ENCODE peak calls at places on chromosome 22, in four cellular contexts. One of them, this sample, is unnamed.

GRCh38 chr22:37618072-37618656 is 9.5 kb downstream of the GGA1 start:
- DNase-seq in mammary epithelial cell: no peak
- DNase-seq in breast epithelium: no peak
- DNase-seq in heart left ventricle: no peak
- DNase-seq in this sample: no peak

GRCh38 chr22:19533049-19533626 is 8.9 kb upstream of the CLDN5 start:
- DNase-seq in mammary epithelial cell: no peak
- DNase-seq in heart left ventricle: no peak
- DNase-seq in breast epithelium: no peak
- DNase-seq in this sample: no peak

GRCh38 chr22:44968736-44969135 is 41.1 kb downstream of the PHF21B start:
- DNase-seq in mammary epithelial cell: no peak
- DNase-seq in heart left ventricle: no peak
- DNase-seq in breast epithelium: no peak
- DNase-seq in this sample: peak

GRCh38 chr22:46102752-46103151 is 47.6 kb upstream of the PPARA start:
- DNase-seq in heart left ventricle: no peak
- DNase-seq in mammary epithelial cell: no peak
- DNase-seq in breast epithelium: no peak
- DNase-seq in this sample: no peak

GRCh38 chr22:46256358-46256958 is 6.4 kb upstream of the CDPF1 start:
- DNase-seq in breast epithelium: no peak
- DNase-seq in mammary epithelial cell: no peak
- DNase-seq in heart left ventricle: no peak
- DNase-seq in this sample: no peak

GRCh38 chr22:46436595-46437163 is 100.7 kb downstream of the CELSR1 start:
- DNase-seq in heart left ventricle: no peak
- DNase-seq in mammary epithelial cell: peak
- DNase-seq in breast epithelium: no peak
- DNase-seq in this sample: peak

GRCh38 chr22:47884200-47884599 is 1121.8 kb downstream of the TBC1D22A start:
- DNase-seq in heart left ventricle: no peak
- DNase-seq in mammary epithelial cell: no peak
- DNase-seq in breast epithelium: no peak
- DNase-seq in this sample: no peak

GRCh38 chr22:32123657-32124056 is 35.4 kb downstream of the C22orf42 start:
- DNase-seq in breast epithelium: no peak
- DNase-seq in mammary epithelial cell: no peak
- DNase-seq in heart left ventricle: no peak
- DNase-seq in this sample: no peak

GRCh38 chr22:41286639-41287091 is 678 bp upstream of the RANGAP1 start:
- DNase-seq in mammary epithelial cell: no peak
- DNase-seq in heart left ventricle: peak
- DNase-seq in breast epithelium: no peak
- DNase-seq in this sample: no peak

GRCh38 chr22:27461470-27461869 is 340.1 kb downstream of the MN1 start:
- DNase-seq in breast epithelium: no peak
- DNase-seq in heart left ventricle: no peak
- DNase-seq in mammary epithelial cell: peak
- DNase-seq in this sample: peak
- H3K4me3 ChIP-seq in breast epithelium: no peak
- H3K4me3 ChIP-seq in heart left ventricle: no peak
- H3K4me3 ChIP-seq in mammary epithelial cell: no peak
- H3K4me3 ChIP-seq in this sample: no peak

GRCh38 chr22:29032014-29032475 is 29.6 kb downstream of the C22orf31 start:
- DNase-seq in heart left ventricle: no peak
- DNase-seq in mammary epithelial cell: no peak
- DNase-seq in breast epithelium: no peak
- DNase-seq in this sample: peak
- TF ChIP-seq CTCF in heart left ventricle: no peak
- TF ChIP-seq CTCF in mammary epithelial cell: no peak
- TF ChIP-seq CTCF in breast epithelium: no peak
- TF ChIP-seq CTCF in this sample: peak

DNA sequence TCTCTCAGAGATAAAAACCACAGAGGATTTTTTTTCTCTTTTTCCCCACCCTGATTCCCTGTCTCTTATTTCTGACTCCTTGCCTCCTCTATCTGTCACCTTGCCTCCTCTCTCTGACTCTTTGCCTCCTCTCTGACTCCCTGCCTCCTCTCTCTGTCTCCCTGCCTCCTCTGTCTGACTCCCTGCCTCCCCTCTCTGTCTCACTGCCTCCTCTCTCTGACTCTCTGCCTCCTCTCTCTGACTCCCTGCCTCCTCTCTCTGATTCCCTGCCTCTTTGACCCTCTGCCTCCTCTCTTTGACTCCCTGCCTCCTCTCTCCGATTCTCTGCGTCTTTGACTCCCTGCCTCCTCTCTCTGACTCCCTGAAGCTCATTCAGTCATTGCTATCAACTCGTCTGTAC is 3.1 kb downstream of the RASD2 start:
- DNase-seq in mammary epithelial cell: no peak
- DNase-seq in breast epithelium: no peak
- DNase-seq in heart left ventricle: no peak
- DNase-seq in this sample: no peak
- H3K4me3 ChIP-seq in mammary epithelial cell: no peak
- H3K4me3 ChIP-seq in breast epithelium: no peak
- H3K4me3 ChIP-seq in heart left ventricle: no peak
- H3K4me3 ChIP-seq in this sample: no peak

GRCh38 chr22:25896098-25896497 is 154.1 kb downstream of the MYO18B start:
- DNase-seq in heart left ventricle: no peak
- DNase-seq in mammary epithelial cell: no peak
- DNase-seq in breast epithelium: no peak
- DNase-seq in this sample: no peak
- TF ChIP-seq CTCF in heart left ventricle: no peak
- TF ChIP-seq CTCF in mammary epithelial cell: no peak
- TF ChIP-seq CTCF in breast epithelium: no peak
- TF ChIP-seq CTCF in this sample: no peak